ENCODE peak calls at places on chromosomes 3 and 15, in six cellular contexts. N is HAP-1, A is heart right ventricle, W is WERI-Rb-1, Y is OCI-LY7, M is sigmoid colon. D is an unnamed sample. For H3K36me3 and H3K9me3, the result is how much of the 10 kb centered on the place peaks cover.

GRCh38 chr3:115876860-115877646 is 253.7 kb downstream of the GAP43 start:
- DNase-seq in A (no peak), W (no peak), N (no peak), M (no peak), Y (no peak), D (no peak)

GRCh38 chr15:34603095-34603494 is 19.6 kb upstream of the GOLGA8B start:
- DNase-seq in W (no peak), M (no peak), A (no peak), N (no peak), Y (no peak), D (no peak)

GRCh38 chr15:88658972-88659931 is 20.4 kb downstream of the ISG20 start:
- DNase-seq in W (no peak), Y (no peak), N (peak), A (no peak), M (peak), D (no peak)

GRCh38 chr15:69071265-69071664 is 56.8 kb downstream of the NOX5 start:
- DNase-seq in N (no peak), W (no peak), Y (no peak), M (peak), A (no peak), D (no peak)

GRCh38 chr3:40691598-40691905 is 166.8 kb downstream of the ZNF621 start:
- DNase-seq in W (no peak), A (peak), M (no peak), N (no peak), Y (no peak), D (peak)

GRCh38 chr3:114721209-114721608 is 425.9 kb downstream of the ZBTB20 start:
- DNase-seq in N (no peak), W (no peak), M (no peak), Y (no peak), A (no peak), D (no peak)

GRCh38 chr3:196803891-196804468 is 63.7 kb upstream of the SENP5 start:
- DNase-seq in W (no peak), M (no peak), N (no peak), Y (no peak), A (no peak), D (no peak)

GRCh38 chr3:187586226-187586625 is 84.0 kb downstream of the SST start:
- DNase-seq in N (no peak), A (no peak), Y (no peak), W (no peak), M (no peak), D (no peak)

GRCh38 chr3:116000315-116000714 is 377.0 kb downstream of the GAP43 start:
- DNase-seq in M (peak), W (no peak), Y (no peak), N (no peak), A (no peak), D (peak)

GRCh38 chr15:67149859-67150824 is 84.7 kb downstream of the SMAD3 start:
- DNase-seq in N (peak), A (peak), W (no peak), Y (no peak), M (peak), D (peak)
- H3K36me3 ChIP-seq in N (under half), A (under half), W (under half), Y (under half), M (under half), D (under half)

DNA sequence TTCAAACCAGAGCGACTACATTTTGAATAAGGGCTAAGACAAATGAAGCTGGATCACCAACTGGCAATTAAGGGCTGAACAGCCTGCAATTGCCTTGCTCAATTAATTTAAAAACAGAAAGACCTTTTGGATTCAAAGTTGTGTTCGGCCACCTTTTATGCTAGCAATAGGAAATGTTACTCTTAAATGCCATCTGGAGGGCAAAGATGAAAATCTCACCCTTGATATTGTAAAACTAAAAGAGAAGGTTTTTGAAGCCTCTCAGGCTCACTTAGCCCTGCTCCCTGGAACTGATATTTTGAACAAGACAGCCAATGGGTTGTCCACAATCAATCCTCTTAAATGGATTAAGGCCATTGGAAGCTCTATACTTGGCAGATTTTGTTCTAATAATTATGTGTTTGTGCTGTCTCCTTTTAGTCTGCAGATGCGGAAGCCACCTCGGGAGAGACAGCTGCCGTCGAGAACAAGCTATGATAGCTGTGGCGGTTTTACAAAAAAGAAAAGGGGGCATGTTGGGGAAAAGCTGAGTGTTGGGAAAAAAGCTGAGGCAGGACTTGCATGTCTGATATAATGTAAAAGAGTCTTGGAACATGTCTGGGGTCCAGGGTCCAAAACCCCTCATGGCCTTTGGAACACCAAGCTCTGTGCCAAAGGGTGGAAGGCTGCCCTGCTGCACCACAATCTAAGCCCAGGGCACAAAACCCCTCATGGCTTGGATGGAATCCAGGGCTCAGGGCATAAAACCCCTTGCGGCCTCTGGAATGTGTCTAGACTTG is 44.4 kb downstream of the ACAD9 start:
- DNase-seq in N (no peak), Y (no peak), W (no peak), A (no peak), M (no peak), D (no peak)
- H3K9me3 ChIP-seq in N (under half), Y (under half), W (half or more), A (under half), M (under half), D (under half)

DNA sequence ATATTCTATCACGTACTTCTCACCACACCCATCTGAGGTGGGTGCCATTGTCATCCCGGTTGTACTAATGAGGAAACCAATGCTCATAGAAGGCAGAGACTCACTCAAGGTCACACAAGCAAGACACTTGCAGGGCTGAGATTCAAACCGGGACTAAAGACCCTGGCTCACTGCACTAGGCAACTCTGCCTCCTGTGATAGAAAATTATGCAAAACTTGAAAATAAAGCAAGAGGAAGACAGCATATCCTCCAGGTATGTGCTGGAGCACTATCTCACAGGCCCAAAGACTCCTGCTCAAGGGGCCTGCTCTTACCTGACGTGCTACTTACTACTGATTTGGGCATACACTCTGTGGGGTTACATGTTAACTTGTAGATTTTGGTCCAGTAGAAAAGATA is 25.6 kb downstream of the ANXA2 start:
- DNase-seq in N (no peak), Y (no peak), A (no peak), W (no peak), M (no peak), D (no peak)
- H3K36me3 ChIP-seq in N (half or more), Y (under half), A (half or more), W (under half), M (under half), D (under half)

DNA sequence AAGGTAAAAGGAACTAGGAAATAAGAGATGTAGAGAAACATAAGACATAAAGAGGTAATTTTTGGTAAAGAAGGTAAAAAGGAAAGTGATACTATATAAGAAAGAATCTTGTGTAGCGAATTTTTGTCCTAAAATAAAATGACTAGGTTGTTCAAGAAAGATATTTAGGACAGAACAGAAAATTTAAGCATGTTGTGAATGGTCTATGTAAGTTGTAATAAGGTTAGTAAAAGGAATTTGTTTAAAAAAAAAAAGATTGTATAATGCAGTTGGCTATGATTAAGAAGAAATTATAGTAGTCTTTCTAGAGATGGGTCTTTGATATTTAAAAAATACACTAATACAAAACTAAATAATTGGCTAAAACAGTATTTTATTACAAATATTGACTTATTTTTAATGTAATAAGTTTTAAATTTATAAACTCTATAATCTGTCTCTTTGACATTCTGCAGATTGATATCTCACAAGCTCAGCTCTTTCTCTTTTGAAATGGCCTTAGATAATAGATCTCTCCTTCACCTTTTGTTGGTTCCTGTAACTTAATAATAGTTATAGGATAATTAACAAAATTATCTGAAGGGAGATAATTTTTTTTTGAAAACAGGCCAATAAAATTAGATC is 3.7 kb upstream of the SLC41A3 start:
- DNase-seq in W (no peak), N (no peak), M (no peak), Y (peak), A (no peak), D (no peak)
- H3K9me3 ChIP-seq in W (under half), N (under half), M (under half), Y (under half), A (under half), D (under half)

GRCh38 chr3:30673425-30674341 is 67.3 kb downstream of the TGFBR2 start:
- DNase-seq in M (no peak), W (no peak), A (no peak), N (no peak), Y (no peak), D (no peak)

GRCh38 chr3:30670292-30670691 is 63.9 kb downstream of the TGFBR2 start:
- DNase-seq in W (no peak), N (no peak), M (no peak), A (no peak), Y (no peak), D (no peak)

GRCh38 chr3:30672959-30673358 is 66.6 kb downstream of the TGFBR2 start:
- DNase-seq in W (no peak), M (no peak), A (no peak), N (no peak), Y (no peak), D (no peak)

GRCh38 chr3:30672287-30672735 is 65.9 kb downstream of the TGFBR2 start:
- DNase-seq in W (no peak), A (no peak), Y (no peak), N (no peak), M (no peak), D (no peak)

DNA sequence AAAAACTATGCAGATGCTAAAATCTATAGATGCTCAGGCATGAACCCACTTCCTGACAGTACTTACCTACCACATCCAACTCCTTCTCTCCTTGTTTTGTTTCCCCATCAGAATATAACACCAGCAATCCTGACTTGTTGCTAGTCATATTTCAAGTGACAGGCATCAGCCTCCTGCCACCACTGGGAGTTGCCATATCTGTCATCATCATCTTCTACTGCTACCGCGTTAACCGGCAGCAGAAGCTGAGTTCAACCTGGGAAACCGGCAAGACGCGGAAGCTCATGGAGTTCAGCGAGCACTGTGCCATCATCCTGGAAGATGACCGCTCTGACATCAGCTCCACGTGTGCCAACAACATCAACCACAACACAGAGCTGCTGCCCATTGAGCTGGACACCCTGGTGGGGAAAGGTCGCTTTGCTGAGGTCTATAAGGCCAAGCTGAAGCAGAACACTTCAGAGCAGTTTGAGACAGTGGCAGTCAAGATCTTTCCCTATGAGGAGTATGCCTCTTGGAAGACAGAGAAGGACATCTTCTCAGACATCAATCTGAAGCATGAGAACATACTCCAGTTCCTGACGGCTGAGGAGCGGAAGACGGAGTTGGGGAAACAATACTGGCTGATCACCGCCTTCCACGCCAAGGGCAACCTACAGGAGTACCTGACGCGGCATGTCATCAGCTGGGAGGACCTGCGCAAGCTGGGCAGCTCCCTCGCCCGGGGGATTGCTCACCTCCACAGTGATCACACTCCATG is 65.3 kb downstream of the TGFBR2 start:
- DNase-seq in W (no peak), N (no peak), Y (no peak), M (no peak), A (no peak), D (no peak)
- H3K36me3 ChIP-seq in W (under half), N (under half), Y (half or more), M (under half), A (half or more), D (under half)

DNA sequence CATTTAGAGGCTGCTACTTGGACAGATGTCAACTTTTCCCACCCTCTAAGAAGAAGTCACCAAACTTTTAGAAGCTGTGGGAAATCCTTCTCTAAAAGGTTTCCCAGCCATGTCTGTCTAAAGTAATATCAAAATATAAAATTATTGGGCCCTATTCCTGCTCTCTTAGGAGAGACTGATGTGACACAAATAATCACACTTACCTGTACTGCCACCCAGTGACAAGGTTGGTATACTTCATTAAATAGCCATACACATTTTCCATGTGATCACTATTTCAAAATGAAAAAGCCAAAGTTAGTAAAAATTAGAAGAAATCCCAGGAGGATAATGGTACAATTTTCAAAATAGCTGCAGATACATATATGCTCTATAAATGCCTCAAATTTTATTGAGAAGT is 12.6 kb downstream of the OSBPL11 start:
- DNase-seq in N (no peak), W (no peak), M (no peak), Y (peak), A (no peak), D (no peak)
- H3K9me3 ChIP-seq in N (under half), W (under half), M (under half), Y (under half), A (under half), D (under half)

GRCh38 chr3:52366527-52366926 is 50.4 kb downstream of the DNAH1 start:
- DNase-seq in M (no peak), W (no peak), N (no peak), A (no peak), Y (no peak), D (no peak)
- H3K36me3 ChIP-seq in M (under half), W (under half), N (under half), A (under half), Y (under half), D (under half)

DNA sequence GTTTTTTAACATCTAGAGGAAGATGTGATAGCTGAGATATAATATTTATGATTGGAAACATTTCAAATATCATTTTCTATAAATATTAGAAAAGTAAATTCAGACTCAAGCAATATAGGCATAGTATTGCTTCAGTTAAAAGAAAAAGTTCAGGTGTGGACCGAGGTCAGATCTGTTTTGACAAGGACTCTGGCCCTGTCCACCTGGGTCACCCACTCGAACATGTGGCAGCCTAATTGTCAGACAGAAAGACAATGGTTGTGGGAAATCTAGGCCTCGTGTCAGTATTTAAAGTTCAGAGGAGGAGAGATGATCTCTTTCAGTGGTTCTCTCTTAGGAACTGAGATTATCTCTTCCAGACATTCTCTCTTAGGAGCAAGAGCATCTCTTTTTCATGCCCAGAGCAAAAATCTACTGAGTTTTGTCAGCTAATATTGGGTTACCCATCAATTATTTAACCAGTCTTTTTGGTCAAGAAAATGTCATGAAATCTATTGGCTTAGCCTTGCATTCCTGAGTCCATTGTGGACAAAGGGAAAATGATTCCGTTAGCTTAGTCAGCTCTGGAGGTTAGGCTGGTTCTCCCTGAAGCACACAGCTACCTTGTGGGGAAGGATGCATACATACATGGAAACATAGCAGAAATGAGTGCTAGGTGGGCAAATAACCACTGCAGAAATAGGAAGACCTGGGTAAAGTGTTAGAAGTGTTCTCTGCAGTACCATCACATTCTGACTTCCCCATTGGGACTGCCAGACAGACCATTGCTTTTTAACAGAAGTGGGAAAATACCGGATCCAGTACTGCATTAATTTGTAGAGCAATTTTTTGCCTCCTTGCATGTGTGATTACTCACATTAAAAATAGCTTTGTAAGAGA is 343.3 kb downstream of the GRM7 start:
- DNase-seq in A (no peak), M (no peak), W (no peak), Y (no peak), N (no peak), D (no peak)
- H3K9me3 ChIP-seq in A (under half), M (under half), W (under half), Y (under half), N (under half), D (under half)